ENCODE peak calls at places on chromosomes 4 and X, in eight cellular contexts. W, D, F, A, V, T, K and X are unnamed samples.

GRCh38 chr4:68581382-68582338 is 5.5 kb upstream of the UGT2B17 start:
- DNase-seq in F (no peak), D (no peak), K (no peak), V (no peak), W (no peak), A (no peak), T (no peak), X (no peak)

GRCh38 chrX:44071847-44072545 is 98.8 kb upstream of the NDP start:
- DNase-seq in A (peak), D (no peak), W (no peak), F (no peak), T (peak), V (no peak), K (no peak), X (no peak)

GRCh38 chrX:17374619-17375360 is at the start of gene NHS:
- DNase-seq in D (no peak), T (peak), A (peak), F (peak), K (no peak), V (peak), W (peak), X (no peak)

GRCh38 chr4:48546336-48546735 is 56.3 kb downstream of the ZAR1 start:
- DNase-seq in D (no peak), W (no peak), K (peak), V (peak), T (peak), F (no peak), A (peak), X (no peak)

GRCh38 chrX:13254076-13254785 is 65.6 kb downstream of the ATXN3L start:
- DNase-seq in D (no peak), K (peak), V (peak), A (peak), F (no peak), W (no peak), T (no peak), X (no peak)

GRCh38 chr4:162131256-162131655 is 32.5 kb downstream of the FSTL5 start:
- DNase-seq in K (no peak), V (no peak), F (no peak), W (no peak), A (no peak), T (no peak), D (no peak), X (no peak)

GRCh38 chrX:54495814-54496516 is at the start of gene FGD1:
- DNase-seq in A (peak), V (peak), W (peak), K (no peak), T (no peak), D (peak), F (peak), X (no peak)

GRCh38 chr4:87819281-87819919 is 13.4 kb upstream of the MEPE start:
- DNase-seq in W (no peak), T (peak), F (no peak), K (no peak), A (peak), V (no peak), D (no peak), X (no peak)

GRCh38 chr4:48698029-48698901 is 81.8 kb downstream of the FRYL start:
- DNase-seq in K (no peak), T (peak), A (peak), V (peak), D (no peak), W (no peak), F (no peak), X (no peak)

GRCh38 chr4:19486400-19486799 is 765.3 kb upstream of the SLIT2 start:
- DNase-seq in W (no peak), T (no peak), A (no peak), K (no peak), F (no peak), V (no peak), D (no peak), X (no peak)

GRCh38 chrX:49166914-49167739 is 4.6 kb downstream of the MAGIX start:
- DNase-seq in D (no peak), K (peak), T (peak), A (peak), W (peak), V (peak), F (no peak), X (no peak)